ENCODE peak calls at places on chromosome 14, in ten cellular contexts. F is ovary, N is tibial nerve, U is B cell, A is activated B cell treated with CpG ODN at 0.5 μM for 24 hours, V is suprapubic skin, Z is fibroblast of the aortic adventitia, L is right lobe of liver, J is fibroblast of pulmonary artery, B is MCF 10A. E is an unnamed sample.

GRCh38 chr14:50804181-50804721 is 26.7 kb downstream of the NIN start:
- DNase-seq in F (no peak), N (no peak), U (no peak), A (no peak), V (no peak), Z (peak), L (no peak), J (peak), B (no peak), E (no peak)

GRCh38 chr14:83019744-83020414 is 1486.2 kb upstream of the SEL1L start:
- DNase-seq in F (no peak), N (no peak), U (no peak), A (no peak), V (no peak), Z (no peak), L (no peak), J (no peak), B (no peak), E (no peak)

GRCh38 chr14:65000868-65001600 is 14.3 kb downstream of the FNTB start:
- DNase-seq in F (no peak), N (no peak), U (no peak), A (no peak), V (no peak), Z (peak), L (no peak), J (peak), B (no peak), E (no peak)

GRCh38 chr14:50050171-50050570 is 66.2 kb downstream of the VCPKMT start:
- DNase-seq in F (no peak), N (no peak), U (no peak), A (no peak), V (no peak), Z (no peak), L (no peak), J (no peak), B (no peak), E (no peak)

GRCh38 chr14:32259368-32260013 is 56.4 kb upstream of the RNU6-8 start:
- DNase-seq in F (no peak), N (no peak), U (no peak), A (no peak), V (no peak), Z (peak), L (no peak), J (peak), B (peak), E (no peak)

GRCh38 chr14:52355016-52355430 is 40.9 kb downstream of the PTGER2 start:
- DNase-seq in F (no peak), N (no peak), U (no peak), A (no peak), V (no peak), Z (peak), L (no peak), J (peak), B (peak), E (no peak)

GRCh38 chr14:23694085-23694975 is 58.2 kb downstream of the DHRS2 start:
- DNase-seq in F (no peak), N (no peak), U (no peak), A (no peak), V (no peak), Z (peak), L (no peak), J (peak), B (peak), E (no peak)

GRCh38 chr14:102222009-102222575 is 82.4 kb downstream of the WDR20 start:
- DNase-seq in F (no peak), N (no peak), U (no peak), A (no peak), V (no peak), Z (no peak), L (no peak), J (no peak), B (no peak), E (no peak)

GRCh38 chr14:21070610-21071224 is 613 bp downstream of the ARHGEF40 start:
- DNase-seq in F (peak), N (no peak), U (no peak), A (no peak), V (peak), Z (peak), L (peak), J (peak), B (peak), E (no peak)

GRCh38 chr14:45112886-45113772 is 21.2 kb downstream of the FKBP3 start:
- DNase-seq in F (no peak), N (no peak), U (no peak), A (no peak), V (no peak), Z (peak), L (no peak), J (peak), B (no peak), E (no peak)

GRCh38 chr14:90518075-90518940 is 121.5 kb downstream of the CALM1 start:
- DNase-seq in F (no peak), N (no peak), U (no peak), A (no peak), V (no peak), Z (no peak), L (no peak), J (no peak), B (no peak), E (no peak)

GRCh38 chr14:102684276-102684663 is 91.8 kb downstream of the RCOR1 start:
- DNase-seq in F (no peak), N (no peak), U (no peak), A (no peak), V (no peak), Z (no peak), L (no peak), J (no peak), B (no peak), E (no peak)

GRCh38 chr14:35808076-35808657 is 928 bp downstream of the RALGAPA1 start:
- DNase-seq in F (no peak), N (no peak), U (no peak), A (no peak), V (no peak), Z (peak), L (no peak), J (no peak), B (peak), E (no peak)

GRCh38 chr14:23646648-23647549 is 10.7 kb downstream of the DHRS2 start:
- DNase-seq in F (no peak), N (no peak), U (no peak), A (no peak), V (no peak), Z (no peak), L (no peak), J (no peak), B (peak), E (no peak)

DNA sequence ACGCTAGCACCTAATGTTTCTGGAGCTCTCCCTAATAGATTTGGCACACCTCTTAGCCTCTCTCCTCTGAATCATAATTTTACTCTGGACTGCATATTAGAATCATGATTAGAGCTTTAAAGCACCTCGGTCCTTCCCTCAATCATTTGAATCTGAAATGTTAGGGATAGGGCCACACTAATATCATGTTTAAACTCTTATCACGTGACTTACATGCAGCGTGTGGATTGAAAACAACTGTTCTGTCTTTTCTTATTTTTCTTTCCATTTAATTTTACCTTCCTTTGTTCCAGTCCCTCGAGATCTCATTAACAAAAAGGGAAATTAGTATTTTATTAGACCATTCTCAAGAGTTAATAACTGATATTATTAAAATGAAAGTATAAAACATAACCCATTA is 762.5 kb upstream of the FLRT2 start:
- DNase-seq in F (no peak), N (no peak), U (no peak), A (no peak), V (no peak), Z (no peak), L (no peak), J (no peak), B (no peak), E (no peak)
- TF ChIP-seq CTCF in F (no peak), N (no peak), U (no peak), A (no peak), V (no peak), Z (no peak), L (no peak), J (no peak), B (no peak), E (no peak)

GRCh38 chr14:100376751-100377171 is 53.6 kb downstream of the SLC25A47 start:
- DNase-seq in F (no peak), N (no peak), U (no peak), A (no peak), V (no peak), Z (peak), L (no peak), J (no peak), B (peak), E (no peak)
- TF ChIP-seq CTCF in F (no peak), N (no peak), U (no peak), A (no peak), V (no peak), Z (peak), L (no peak), J (peak), B (peak), E (no peak)

GRCh38 chr14:100072783-100073346 is 7.6 kb downstream of the EVL start:
- DNase-seq in F (no peak), N (no peak), U (peak), A (peak), V (no peak), Z (no peak), L (no peak), J (no peak), B (peak), E (no peak)
- TF ChIP-seq CTCF in F (no peak), N (no peak), U (peak), A (no peak), V (peak), Z (no peak), L (no peak), J (no peak), B (peak), E (peak)

DNA sequence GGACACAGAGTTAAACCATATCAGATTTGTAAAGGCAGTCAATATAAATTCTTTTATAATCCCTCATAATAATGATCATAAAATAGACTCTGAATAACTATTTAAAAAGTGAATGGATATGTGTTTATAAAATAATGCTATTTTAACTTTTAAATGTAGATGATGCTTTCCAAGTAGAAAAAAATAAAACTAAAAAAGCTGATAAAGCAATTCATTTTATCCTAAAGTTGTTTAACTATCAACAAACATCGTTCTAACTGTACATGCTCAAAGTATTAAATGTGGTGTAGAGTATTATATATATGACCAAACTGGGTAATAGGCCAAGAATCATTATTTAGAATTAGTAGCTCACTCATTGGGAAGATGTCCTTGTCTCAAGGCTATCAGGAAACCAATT is 248.3 kb upstream of the CLEC14A start:
- DNase-seq in F (no peak), N (no peak), U (no peak), A (no peak), V (no peak), Z (no peak), L (no peak), J (no peak), B (no peak), E (no peak)
- TF ChIP-seq CTCF in F (no peak), N (no peak), U (no peak), A (no peak), V (no peak), Z (no peak), L (no peak), J (no peak), B (no peak), E (no peak)

GRCh38 chr14:69002069-69002468 is 23.0 kb upstream of the ACTN1 start:
- DNase-seq in F (peak), N (no peak), U (no peak), A (no peak), V (no peak), Z (peak), L (peak), J (peak), B (peak), E (no peak)
- TF ChIP-seq CTCF in F (no peak), N (no peak), U (no peak), A (no peak), V (no peak), Z (peak), L (peak), J (peak), B (peak), E (no peak)

GRCh38 chr14:105537580-105538474 is 11.4 kb downstream of the TMEM121 start:
- DNase-seq in F (peak), N (no peak), U (peak), A (peak), V (peak), Z (no peak), L (peak), J (no peak), B (peak), E (peak)
- TF ChIP-seq CTCF in F (peak), N (peak), U (peak), A (peak), V (peak), Z (peak), L (peak), J (peak), B (peak), E (peak)

GRCh38 chr14:22168092-22168955 is 420.7 kb downstream of the DAD1 start:
- DNase-seq in F (no peak), N (no peak), U (no peak), A (no peak), V (no peak), Z (no peak), L (no peak), J (peak), B (no peak), E (no peak)
- TF ChIP-seq CTCF in F (no peak), N (no peak), U (no peak), A (no peak), V (no peak), Z (no peak), L (no peak), J (no peak), B (no peak), E (no peak)